ENCODE peak calls at places on chromosomes 2 and 18, in seven cellular contexts. M is mesendoderm, Z is OCI-LY7, Q is neuronal stem cell, X is HCT116, W is IMR-90, A is PC-3. P is an unnamed sample. For H3K4me1, the result is how much of the 10 kb centered on the place peaks cover.

GRCh38 chr2:10765461-10765860 is 44.0 kb downstream of the ATP6V1C2 start:
- DNase-seq in M (no peak), Z (no peak), Q (no peak), X (peak), W (no peak), A (peak), P (no peak)

GRCh38 chr2:212538156-212539144 is at the start of gene ERBB4:
- DNase-seq in M (no peak), Z (no peak), Q (peak), X (no peak), W (no peak), A (peak), P (no peak)

GRCh38 chr2:240455227-240455718 is 19.8 kb downstream of the GPC1 start:
- DNase-seq in M (no peak), Z (no peak), Q (no peak), X (no peak), W (no peak), A (no peak), P (no peak)

GRCh38 chr2:168550670-168551069 is 94.6 kb downstream of the CERS6 start:
- DNase-seq in M (peak), Z (peak), Q (no peak), X (no peak), W (no peak), A (no peak), P (no peak)

GRCh38 chr2:218230882-218231281 is 13.9 kb downstream of the ARPC2 start:
- DNase-seq in M (peak), Z (no peak), Q (no peak), X (no peak), W (peak), A (peak), P (peak)

GRCh38 chr2:68295523-68295922 is 24.2 kb downstream of the CNRIP1 start:
- DNase-seq in M (no peak), Z (peak), Q (no peak), X (no peak), W (no peak), A (no peak), P (peak)

GRCh38 chr2:18047114-18047695 is 168.7 kb downstream of the KCNS3 start:
- DNase-seq in M (no peak), Z (no peak), Q (no peak), X (no peak), W (no peak), A (no peak), P (peak)

GRCh38 chr18:21897811-21898210 is 157.2 kb downstream of the MIB1 start:
- DNase-seq in M (peak), Z (peak), Q (peak), X (peak), W (peak), A (peak), P (peak)

GRCh38 chr2:85213893-85214512 is 80.8 kb downstream of the TCF7L1 start:
- DNase-seq in M (peak), Z (no peak), Q (no peak), X (no peak), W (no peak), A (no peak), P (no peak)

GRCh38 chr18:63676526-63676925 is 14.8 kb upstream of the SERPINB3 start:
- DNase-seq in M (peak), Z (peak), Q (peak), X (peak), W (no peak), A (peak), P (peak)
- H3K4me2 ChIP-seq in M (no peak), Z (no peak), Q (no peak), X (no peak), W (no peak), A (peak), P (no peak)

DNA sequence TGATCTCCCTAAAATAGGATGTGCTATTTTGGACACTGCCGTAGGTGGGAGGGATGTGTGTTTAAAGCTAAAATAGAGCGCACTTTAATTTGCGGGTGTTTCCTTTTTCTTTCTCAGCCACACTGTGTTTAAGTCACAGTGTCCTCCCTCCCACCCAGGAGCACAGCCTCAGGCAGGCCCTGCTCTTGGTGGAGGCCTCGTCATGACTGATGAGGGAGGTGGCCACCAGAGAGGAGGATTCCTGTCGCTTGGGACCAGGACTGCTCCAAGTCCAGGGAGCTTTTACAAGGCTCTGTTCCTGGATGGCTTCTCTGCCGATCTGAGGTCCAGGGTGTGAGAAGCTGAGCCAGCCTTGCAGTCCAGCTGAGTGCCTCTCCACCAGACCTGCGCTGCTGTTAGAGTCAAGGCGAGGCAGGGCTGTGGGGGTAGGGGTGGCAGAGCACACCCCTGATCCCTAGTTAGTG is 33.5 kb downstream of the INPP4A start:
- DNase-seq in M (no peak), Z (no peak), Q (no peak), X (no peak), W (no peak), A (no peak), P (no peak)
- H3K4me1 ChIP-seq in M (under half), Z (under half), Q (under half), X (under half), W (under half), A (half or more), P (half or more)

GRCh38 chr2:215966274-215966673 is 47.1 kb downstream of the MREG start:
- DNase-seq in M (no peak), Z (no peak), Q (no peak), X (no peak), W (no peak), A (no peak), P (no peak)

GRCh38 chr2:215960825-215961224 is 52.5 kb downstream of the MREG start:
- DNase-seq in M (no peak), Z (no peak), Q (no peak), X (no peak), W (no peak), A (no peak), P (no peak)

GRCh38 chr2:215965532-215966152 is 47.7 kb downstream of the MREG start:
- DNase-seq in M (no peak), Z (no peak), Q (no peak), X (no peak), W (no peak), A (no peak), P (no peak)

GRCh38 chr2:215958231-215958630 is 55.1 kb downstream of the MREG start:
- DNase-seq in M (no peak), Z (no peak), Q (no peak), X (no peak), W (no peak), A (no peak), P (no peak)

GRCh38 chr2:215961981-215962380 is 51.4 kb downstream of the MREG start:
- DNase-seq in M (no peak), Z (no peak), Q (no peak), X (no peak), W (no peak), A (no peak), P (no peak)
- H3K4me2 ChIP-seq in M (no peak), Z (no peak), Q (no peak), X (no peak), W (no peak), A (no peak), P (no peak)

DNA sequence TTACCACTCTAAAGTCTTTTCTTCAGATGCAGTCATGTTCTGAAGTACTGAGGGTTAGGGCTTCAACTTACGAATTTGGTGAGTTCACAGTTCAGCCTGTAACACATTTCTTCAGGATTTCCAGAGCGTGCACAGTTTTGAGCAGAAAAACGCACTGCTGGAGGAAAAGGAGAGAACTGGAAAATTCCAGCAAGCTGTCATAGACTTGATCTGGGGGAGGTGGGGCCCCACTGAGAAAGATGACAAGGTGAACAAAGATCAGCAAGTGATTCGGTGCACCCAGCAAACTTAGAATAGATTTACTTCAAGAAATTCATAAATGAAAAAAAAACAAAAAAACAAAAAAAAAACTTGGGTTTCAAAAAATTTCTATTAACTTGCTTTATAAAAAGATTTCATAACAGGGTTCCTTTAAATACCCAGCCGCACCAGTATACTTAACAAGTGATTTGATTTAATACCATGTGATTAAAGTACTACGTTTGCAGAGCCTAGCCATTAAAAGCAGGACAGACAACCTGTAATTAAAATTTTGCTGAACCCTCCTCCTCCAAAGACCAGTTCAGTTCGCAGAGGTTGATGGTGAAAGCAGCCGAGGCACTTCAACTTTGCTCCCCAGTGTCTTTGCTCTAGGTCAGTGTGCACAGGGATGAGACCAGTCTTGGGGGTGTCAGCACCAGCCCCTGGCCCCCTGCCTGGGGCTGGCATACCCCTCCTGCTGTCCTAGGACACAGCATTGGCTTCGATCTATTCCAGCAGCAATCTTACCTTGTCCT is 30.5 kb downstream of the CTIF start:
- DNase-seq in M (no peak), Z (no peak), Q (no peak), X (no peak), W (no peak), A (no peak), P (no peak)
- H3K4me1 ChIP-seq in M (under half), Z (under half), Q (under half), X (under half), W (under half), A (under half), P (under half)

GRCh38 chr18:63267990-63268721 is 51.4 kb downstream of the BCL2 start:
- DNase-seq in M (no peak), Z (no peak), Q (no peak), X (no peak), W (no peak), A (no peak), P (no peak)

GRCh38 chr18:63271881-63272299 is 47.7 kb downstream of the BCL2 start:
- DNase-seq in M (no peak), Z (no peak), Q (no peak), X (no peak), W (no peak), A (no peak), P (no peak)

GRCh38 chr18:63272638-63273037 is 46.9 kb downstream of the BCL2 start:
- DNase-seq in M (no peak), Z (no peak), Q (no peak), X (no peak), W (no peak), A (no peak), P (no peak)

DNA sequence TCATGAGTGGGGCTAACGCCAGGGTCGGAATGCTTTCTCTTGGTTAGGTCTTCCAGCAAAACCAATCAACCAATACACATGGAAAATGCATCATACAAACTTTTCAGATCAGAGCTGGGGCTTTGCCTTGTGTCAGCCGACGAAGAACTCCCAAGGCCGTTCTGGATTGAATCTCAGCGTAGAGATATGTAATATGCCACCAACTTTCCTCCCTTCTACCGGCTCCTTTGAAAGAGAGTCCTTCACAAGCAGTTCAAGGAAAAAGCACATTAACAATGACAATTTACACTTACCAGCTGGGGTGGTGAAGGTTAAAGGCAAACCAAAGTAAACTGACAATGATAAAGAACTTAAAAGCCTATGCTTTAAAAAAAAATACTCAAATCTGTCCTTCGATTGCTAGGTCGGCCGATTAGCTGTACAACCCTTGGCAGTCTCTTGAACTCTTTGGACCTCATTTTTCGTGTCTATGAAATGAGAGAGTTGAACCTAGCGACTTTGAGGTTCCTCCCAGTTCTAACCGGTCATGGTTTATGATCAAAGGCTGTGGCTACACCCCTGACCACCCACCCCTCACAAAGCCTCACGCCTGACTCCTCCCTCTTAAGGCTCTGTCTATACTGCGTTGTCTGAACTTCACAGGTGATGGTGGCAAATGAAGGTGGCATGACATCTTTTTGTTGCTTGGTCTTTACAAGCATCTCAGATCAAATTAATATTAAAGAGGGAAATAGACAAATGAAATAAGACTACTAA is 46.2 kb downstream of the BCL2 start:
- DNase-seq in M (no peak), Z (no peak), Q (no peak), X (no peak), W (no peak), A (no peak), P (no peak)
- H3K4me2 ChIP-seq in M (no peak), Z (no peak), Q (no peak), X (no peak), W (no peak), A (no peak), P (no peak)

GRCh38 chr2:205925373-205926337 is 160.3 kb downstream of the INO80D start:
- DNase-seq in M (peak), Z (peak), Q (peak), X (no peak), W (peak), A (peak), P (peak)
- H3K4me1 ChIP-seq in M (under half), Z (under half), Q (under half), X (under half), W (under half), A (under half), P (under half)

GRCh38 chr2:28274911-28275685 is 117.6 kb upstream of the FOSL2 start:
- DNase-seq in M (peak), Z (no peak), Q (no peak), X (peak), W (peak), A (peak), P (no peak)
- H3K4me2 ChIP-seq in M (no peak), Z (no peak), Q (no peak), X (peak), W (peak), A (peak), P (no peak)